ENCODE peak calls at places on chromosomes 13 and 19, in eight cellular contexts. Z is stimulated activated naive CD4-positive, alpha-beta T cell treated with Interleukin-2 at 50 U/mL for 16 hours; S is ovary; J is NCI-H1092 treated with DMSO at 0.1 percent for 48 hours; D is RPMI7951; E is stimulated activated CD4-positive, alpha-beta T cell treated with anti-CD3 and anti-CD28 coated beads, Interleukin-4, amount 100 ng/mL, for 24 hours; X is memory B cell; M is GM10248. W is an unnamed sample.

GRCh38 chr13:99752373-99752772 is 219.2 kb downstream of the ZIC5 start:
- DNase-seq in Z (no peak), S (no peak), J (no peak), D (no peak), E (no peak), X (no peak), M (no peak), W (no peak)

GRCh38 chr19:43534811-43535761 is 2.1 kb downstream of the ZNF575 start:
- DNase-seq in Z (peak; percentile 4), S (peak; percentile 68), J (no peak), D (peak; percentile 49), E (peak; percentile 25), X (peak; percentile 46), M (peak; percentile 39), W (peak; percentile 26)

GRCh38 chr13:45851171-45851889 is at the start of gene SIAH3:
- DNase-seq in Z (no peak), S (no peak), J (peak; percentile 77), D (no peak), E (peak; percentile 27), X (no peak), M (no peak), W (no peak)

GRCh38 chr13:105702441-105702840 is 833.0 kb downstream of the EFNB2 start:
- DNase-seq in Z (no peak), S (no peak), J (no peak), D (no peak), E (no peak), X (no peak), M (no peak), W (no peak)

GRCh38 chr19:5395996-5396939 is 55.7 kb upstream of the PTPRS start:
- DNase-seq in Z (no peak), S (no peak), J (no peak), D (no peak), E (no peak), X (no peak), M (no peak), W (no peak)

GRCh38 chr13:38398810-38399493 is 49.3 kb downstream of the UFM1 start:
- DNase-seq in Z (no peak), S (no peak), J (no peak), D (peak; percentile 40), E (no peak), X (no peak), M (no peak), W (peak; percentile 34)

GRCh38 chr13:37357548-37357947 is 241.0 kb downstream of the POSTN start:
- DNase-seq in Z (no peak), S (no peak), J (no peak), D (no peak), E (no peak), X (no peak), M (no peak), W (peak; percentile 37)

GRCh38 chr13:67273001-67273400 is 42.9 kb upstream of the PCDH9 start:
- DNase-seq in Z (no peak), S (no peak), J (no peak), D (no peak), E (no peak), X (no peak), M (no peak), W (no peak)

GRCh38 chr19:47158879-47159509 is 28.4 kb downstream of the SAE1 start:
- DNase-seq in Z (no peak), S (no peak), J (no peak), D (no peak), E (peak; percentile 63), X (no peak), M (no peak), W (peak; percentile 58)

GRCh38 chr19:53193534-53194222 is 520 bp upstream of the ZNF665 start:
- DNase-seq in Z (no peak), S (no peak), J (peak; percentile 43), D (no peak), E (no peak), X (no peak), M (no peak), W (no peak)

GRCh38 chr13:80957019-80957650 is 616.2 kb upstream of the SPRY2 start:
- DNase-seq in Z (no peak), S (no peak), J (no peak), D (no peak), E (no peak), X (no peak), M (no peak), W (no peak)

GRCh38 chr13:101397742-101398141 is 18.6 kb downstream of the NALCN start:
- DNase-seq in Z (no peak), S (no peak), J (no peak), D (peak; percentile 89), E (no peak), X (no peak), M (no peak), W (peak; percentile 73)

GRCh38 chr13:33494596-33495214 is 209.2 kb upstream of the STARD13 start:
- DNase-seq in Z (no peak), S (no peak), J (no peak), D (peak; percentile 88), E (no peak), X (no peak), M (no peak), W (peak; percentile 72)